ENCODE peak calls at places on chromosomes 1 and 21, in four cellular contexts. X, Q, J and P are unnamed samples.

GRCh38 chr1:27400963-27401341 is 8.5 kb downstream of the GPR3 start:
- DNase-seq in Q (no peak), X (no peak), J (no peak), P (no peak)

GRCh38 chr1:220497220-220497756 is 30.6 kb upstream of the MARK1 start:
- DNase-seq in J (no peak), Q (no peak), X (no peak), P (no peak)

GRCh38 chr21:33388188-33388587 is 15.0 kb upstream of the IFNGR2 start:
- DNase-seq in J (no peak), X (no peak), Q (no peak), P (no peak)

GRCh38 chr1:7610936-7611335 is 160.2 kb upstream of the VAMP3 start:
- DNase-seq in J (no peak), X (no peak), Q (no peak), P (no peak)

GRCh38 chr1:34781071-34781843 is at the start of gene GJB3:
- DNase-seq in J (peak), Q (peak), X (no peak), P (peak)

GRCh38 chr1:221264848-221265247 is 385.6 kb downstream of the HLX start:
- DNase-seq in Q (no peak), J (no peak), X (no peak), P (no peak)

GRCh38 chr1:158185770-158186705 is 5.3 kb downstream of the CD1D start:
- DNase-seq in J (peak), X (peak), Q (no peak), P (no peak)

GRCh38 chr1:150261367-150261766 is 3.8 kb downstream of the CA14 start:
- DNase-seq in Q (no peak), X (no peak), J (no peak), P (no peak)

GRCh38 chr1:186183219-186183618 is 191.8 kb downstream of the TPR start:
- DNase-seq in J (peak), X (peak), Q (peak), P (no peak)

GRCh38 chr1:110916669-110917306 is 43.8 kb downstream of the CD53 start:
- DNase-seq in J (peak), X (peak), Q (peak), P (no peak)

GRCh38 chr1:61672376-61672775 is 52.6 kb downstream of the TM2D1 start:
- DNase-seq in X (no peak), J (no peak), Q (no peak), P (no peak)

GRCh38 chr1:183203094-183203493 is 17.0 kb downstream of the LAMC2 start:
- DNase-seq in X (no peak), J (no peak), Q (no peak), P (no peak)

GRCh38 chr1:39272027-39272790 is 67.7 kb downstream of the MACF1 start:
- DNase-seq in Q (no peak), X (peak), J (no peak), P (no peak)

GRCh38 chr1:108012553-108012952 is 47.6 kb upstream of the VAV3 start:
- DNase-seq in X (no peak), J (no peak), Q (no peak), P (no peak)

GRCh38 chr1:9410737-9411297 is 118.1 kb downstream of the SPSB1 start:
- DNase-seq in X (peak), J (no peak), Q (no peak), P (peak)

GRCh38 chr1:89701746-89702241 is 68.9 kb downstream of the LRRC8C start:
- DNase-seq in J (no peak), X (peak), Q (no peak), P (no peak)

GRCh38 chr1:226223786-226224244 is 351 bp downstream of the MIXL1 start:
- DNase-seq in J (peak), Q (no peak), X (peak), P (peak)

GRCh38 chr1:175675017-175675416 is 68.4 kb downstream of the TNR start:
- DNase-seq in J (no peak), X (no peak), Q (no peak), P (no peak)

GRCh38 chr1:58739851-58740466 is 40.1 kb upstream of the MYSM1 start:
- DNase-seq in Q (peak), J (peak), X (peak), P (peak)

GRCh38 chr1:156282143-156282478 is 514 bp downstream of the SMG5 start:
- DNase-seq in J (no peak), X (no peak), Q (peak), P (no peak)

GRCh38 chr1:203999618-204000017 is 73.3 kb upstream of the SOX13 start:
- DNase-seq in Q (no peak), J (no peak), X (peak), P (no peak)

GRCh38 chr1:170032531-170033295 is 41.8 kb downstream of the KIFAP3 start:
- DNase-seq in J (no peak), Q (peak), X (peak), P (peak)

GRCh38 chr1:17135530-17135929 is 16.3 kb upstream of the PADI2 start:
- DNase-seq in J (no peak), Q (no peak), X (no peak), P (no peak)

GRCh38 chr1:109218516-109218915 is 4.8 kb downstream of the SARS1 start:
- DNase-seq in Q (no peak), X (no peak), J (peak), P (no peak)

GRCh38 chr1:181255270-181255929 is 166.9 kb downstream of the IER5 start:
- DNase-seq in X (peak), Q (peak), J (no peak), P (peak)

GRCh38 chr1:181135815-181136737 is 47.6 kb downstream of the IER5 start:
- DNase-seq in J (no peak), Q (peak), X (peak), P (peak)

GRCh38 chr21:45723049-45723958 is 79.8 kb downstream of the PCBP3 start:
- DNase-seq in X (no peak), Q (no peak), J (no peak), P (no peak)

GRCh38 chr1:111192643-111193519 is 7.6 kb downstream of the DENND2D start:
- DNase-seq in Q (no peak), J (no peak), X (peak), P (peak)

GRCh38 chr1:15412488-15412800 is 2.8 kb downstream of the EFHD2 start:
- DNase-seq in X (no peak), J (no peak), Q (no peak), P (no peak)

GRCh38 chr1:236854602-236854978 is 59.5 kb downstream of the MTR start:
- DNase-seq in Q (peak), X (peak), J (no peak), P (no peak)

DNA sequence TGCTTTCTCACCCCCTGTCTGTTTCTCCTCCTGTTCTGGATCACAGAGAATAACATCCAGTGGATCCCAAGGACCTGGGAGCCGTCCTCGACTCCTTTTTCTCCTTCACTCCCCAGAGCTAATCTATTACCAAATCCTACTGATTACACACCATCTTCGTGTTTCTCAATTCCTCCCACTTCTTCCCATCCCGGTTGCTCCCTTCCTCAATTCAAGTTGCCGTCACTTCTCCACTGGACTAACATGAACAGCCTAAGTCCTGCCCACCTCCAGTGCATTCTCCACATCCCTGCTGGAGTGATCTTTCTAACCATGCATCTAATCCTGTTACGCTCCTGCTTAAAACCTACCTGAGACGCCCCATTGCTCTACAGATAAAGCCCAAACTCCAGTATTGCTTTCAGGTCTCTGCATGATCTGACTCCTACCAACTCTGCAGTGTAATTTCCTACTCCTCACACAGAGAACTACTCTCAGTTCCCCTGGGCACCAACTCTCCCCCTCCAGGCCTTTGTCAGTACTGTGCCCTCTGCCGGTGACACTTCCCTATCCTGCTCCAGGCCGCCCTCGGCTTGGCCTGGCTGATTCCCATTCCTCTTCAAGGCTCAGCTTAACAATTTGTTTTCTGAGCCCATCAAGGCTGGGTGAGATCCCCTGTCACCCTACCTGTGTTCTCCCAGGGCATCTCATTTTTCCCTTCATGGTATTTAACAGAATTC is 2.4 kb downstream of the SLAMF8 start:
- DNase-seq in X (peak), J (peak), Q (no peak), P (peak)
- TF ChIP-seq CTCF in X (peak), J (peak), Q (no peak), P (peak)

DNA sequence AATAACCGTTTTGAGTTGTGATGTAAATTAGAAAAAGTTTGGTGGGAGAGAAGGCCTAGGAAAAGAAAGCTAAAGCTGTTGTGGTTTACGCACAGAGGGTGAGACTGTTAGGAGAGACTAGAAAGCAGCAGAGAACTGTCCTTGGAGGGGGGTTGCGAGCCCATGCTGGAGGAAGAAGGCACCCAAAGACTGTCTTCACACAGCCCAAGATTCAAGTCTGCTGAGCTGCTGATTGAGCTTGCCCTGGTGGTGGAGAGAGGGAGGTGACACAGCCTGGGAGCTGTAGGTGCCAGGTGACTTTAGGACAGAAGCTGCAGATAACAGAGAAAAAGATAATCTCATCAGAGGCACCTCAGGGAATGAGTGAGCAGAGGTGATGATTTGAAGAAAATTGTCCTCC is 18.3 kb upstream of the TLR5 start:
- DNase-seq in X (no peak), J (no peak), Q (no peak), P (no peak)
- TF ChIP-seq CTCF in X (no peak), J (peak), Q (no peak), P (no peak)

DNA sequence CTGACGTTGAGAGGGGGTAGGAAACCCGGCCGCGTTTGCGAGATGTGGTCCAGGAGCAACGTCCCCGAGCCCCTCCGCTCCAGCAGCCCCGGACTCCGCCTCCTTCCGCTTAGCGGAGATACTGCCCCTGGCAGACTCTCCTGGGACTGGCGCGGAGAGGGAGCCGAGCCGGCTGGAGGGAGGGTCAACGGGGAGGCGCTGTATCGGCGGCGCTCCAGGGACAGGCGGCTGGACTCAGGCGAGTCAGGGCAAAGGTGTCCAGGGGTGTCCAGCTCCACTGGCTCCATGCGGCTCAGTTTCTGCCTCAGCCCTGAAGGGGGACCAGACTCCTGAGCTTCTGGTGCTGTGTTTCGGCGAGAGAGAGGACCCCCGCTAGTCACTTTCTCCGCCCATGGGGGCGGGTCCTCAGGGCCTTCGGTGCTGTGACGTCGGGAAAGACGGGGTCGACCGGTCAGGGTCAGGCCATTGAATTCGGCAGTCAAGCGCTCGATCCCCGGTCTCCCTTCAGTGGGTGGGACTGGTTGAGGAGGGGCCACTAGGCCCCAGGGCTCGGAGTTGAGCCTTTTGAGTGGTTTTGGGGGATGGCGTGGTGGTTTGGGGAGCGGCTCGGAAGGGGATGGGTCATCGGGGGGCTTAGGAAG is 2.8 kb upstream of the LIX1L start:
- DNase-seq in Q (peak), X (peak), J (peak), P (peak)
- TF ChIP-seq CTCF in Q (peak), X (no peak), J (no peak), P (peak)

GRCh38 chr1:45508295-45509151 is 8.4 kb downstream of the MMACHC start:
- DNase-seq in X (peak), Q (no peak), J (no peak), P (no peak)
- TF ChIP-seq CTCF in X (peak), Q (peak), J (no peak), P (peak)

DNA sequence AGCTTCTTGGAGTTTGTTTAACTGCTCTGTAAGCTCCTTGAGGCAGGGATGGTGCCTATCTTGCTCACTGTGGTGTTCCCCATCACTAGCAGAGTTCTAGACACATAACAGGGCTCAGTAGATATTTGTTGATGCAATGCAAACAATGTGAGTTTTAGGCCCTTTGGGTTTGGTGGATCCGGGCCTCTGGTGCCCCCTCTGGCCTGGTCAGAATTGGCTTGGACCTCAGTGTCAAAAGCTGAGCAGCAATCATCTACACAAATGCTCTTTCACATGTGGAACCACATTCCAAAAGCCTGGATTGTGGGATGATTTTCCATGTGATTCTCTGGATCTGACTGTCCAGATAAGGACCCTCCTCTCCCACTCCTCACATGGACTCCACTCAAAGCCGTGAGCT is 53.4 kb upstream of the BCAR3 start:
- DNase-seq in J (peak), Q (no peak), X (no peak), P (no peak)
- TF ChIP-seq CTCF in J (no peak), Q (peak), X (peak), P (peak)

DNA sequence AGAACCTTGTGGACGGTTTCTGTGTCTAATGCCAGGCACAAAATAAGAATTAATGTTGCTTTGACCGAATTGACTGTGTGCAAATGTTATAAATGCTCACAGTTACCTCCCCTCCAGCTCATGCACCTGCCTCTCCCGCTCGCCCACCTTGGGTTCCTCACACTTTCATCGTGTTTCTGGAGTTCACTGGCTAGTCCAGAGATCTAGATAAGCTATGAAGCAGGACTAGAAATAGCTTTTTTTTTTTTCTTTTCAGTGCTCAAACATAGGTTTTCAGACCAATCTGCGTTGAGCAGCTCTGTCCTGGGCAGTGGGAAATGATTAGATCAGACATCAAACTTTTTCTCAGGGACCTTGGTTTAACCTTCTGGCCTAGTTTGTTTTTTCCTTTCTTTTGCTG is 11.1 kb downstream of the TENT5C start:
- DNase-seq in X (no peak), J (no peak), Q (no peak), P (no peak)
- TF ChIP-seq CTCF in X (no peak), J (no peak), Q (no peak), P (no peak)